ENCODE peak calls at places on chromosomes 12 and 14, in nine cellular contexts. Y, F, E, M, I, W, V, R and L are unnamed samples.

GRCh38 chr12:5047729-5048128 is 4.0 kb downstream of the KCNA5 start:
- DNase-seq in Y (no peak), F (no peak), I (no peak), R (no peak), E (no peak), V (no peak), W (no peak), M (no peak), L (no peak)

GRCh38 chr12:125053821-125054220 is 11.4 kb upstream of the AACS start:
- DNase-seq in F (no peak), V (peak), I (no peak), E (no peak), R (no peak), W (no peak), Y (no peak), M (no peak), L (peak)

GRCh38 chr14:70698288-70698687 is 56.6 kb downstream of the TTC9 start:
- DNase-seq in E (no peak), M (no peak), W (no peak), F (peak), Y (peak), I (no peak), V (no peak), R (peak), L (peak)

GRCh38 chr12:546265-546919 is 86.7 kb downstream of the B4GALNT3 start:
- DNase-seq in R (no peak), V (no peak), F (no peak), Y (no peak), E (no peak), I (no peak), M (no peak), W (no peak), L (no peak)

GRCh38 chr14:45068396-45068795 is 15.5 kb upstream of the PRPF39 start:
- DNase-seq in V (no peak), F (no peak), I (no peak), R (no peak), M (no peak), Y (peak), E (no peak), W (no peak), L (no peak)

GRCh38 chr12:6375269-6376078 is at the start of gene SCNN1A:
- DNase-seq in Y (no peak), I (no peak), V (no peak), E (no peak), R (no peak), W (no peak), M (peak), F (peak), L (peak)

GRCh38 chr12:52495385-52495784 is 2.3 kb upstream of the KRT6A start:
- DNase-seq in Y (peak), M (no peak), W (no peak), F (peak), V (no peak), R (peak), I (no peak), E (no peak), L (peak)

GRCh38 chr12:12201274-12201758 is 65.5 kb downstream of the LRP6 start:
- DNase-seq in W (no peak), E (no peak), Y (peak), M (no peak), V (no peak), F (no peak), I (peak), R (no peak), L (no peak)

GRCh38 chr12:31702047-31702446 is 26.8 kb downstream of the AMN1 start:
- DNase-seq in V (no peak), R (peak), W (no peak), Y (peak), E (no peak), M (no peak), I (no peak), F (no peak), L (peak)

GRCh38 chr14:51568366-51568765 is 83.3 kb upstream of the FRMD6 start:
- DNase-seq in I (no peak), V (no peak), Y (no peak), M (no peak), F (no peak), R (no peak), W (no peak), E (no peak), L (no peak)

GRCh38 chr12:108701779-108702435 is 29.4 kb downstream of the CORO1C start:
- DNase-seq in E (no peak), M (no peak), Y (peak), F (no peak), R (no peak), W (no peak), V (no peak), I (no peak), L (no peak)

GRCh38 chr14:78598046-78598652 is 428.0 kb downstream of the NRXN3 start:
- DNase-seq in V (peak), E (peak), M (peak), W (no peak), F (peak), I (peak), Y (peak), R (peak), L (peak)

GRCh38 chr14:71119075-71119474 is 211.8 kb downstream of the PCNX1 start:
- DNase-seq in W (no peak), E (no peak), M (no peak), F (no peak), V (no peak), R (peak), I (no peak), Y (peak), L (no peak)

GRCh38 chr14:93113678-93114067 is 2.1 kb downstream of the ITPK1 start:
- DNase-seq in Y (no peak), V (no peak), W (no peak), I (no peak), E (no peak), F (no peak), M (no peak), R (no peak), L (peak)

GRCh38 chr12:124675881-124676688 is 108.7 kb upstream of the NCOR2 start:
- DNase-seq in I (no peak), R (no peak), V (peak), F (no peak), W (no peak), Y (peak), M (no peak), E (peak), L (no peak)

GRCh38 chr12:117190210-117190781 is at the start of gene FBXO21:
- DNase-seq in R (peak), V (peak), Y (peak), M (peak), E (peak), F (peak), I (peak), W (peak), L (peak)

GRCh38 chr12:132222096-132222807 is 78.0 kb downstream of the NOC4L start:
- DNase-seq in F (peak), M (no peak), W (no peak), Y (no peak), I (no peak), R (peak), V (no peak), E (no peak), L (peak)

GRCh38 chr14:106308839-106309389 is 782.5 kb downstream of the TMEM121 start:
- DNase-seq in F (no peak), Y (no peak), V (no peak), W (no peak), M (no peak), I (no peak), E (no peak), R (no peak), L (peak)

GRCh38 chr12:91111366-91112321 is at the start of gene LUM:
- DNase-seq in E (no peak), V (peak), Y (peak), R (peak), W (no peak), F (no peak), I (peak), M (peak), L (peak)

GRCh38 chr12:62649412-62650116 is 182.9 kb downstream of the MON2 start:
- DNase-seq in F (no peak), W (no peak), R (no peak), M (no peak), Y (no peak), V (no peak), E (no peak), I (no peak), L (peak)

GRCh38 chr14:74907744-74908143 is 15.3 kb downstream of the RPS6KL1 start:
- DNase-seq in I (no peak), Y (no peak), W (no peak), M (no peak), F (no peak), V (no peak), R (no peak), E (peak), L (no peak)

DNA sequence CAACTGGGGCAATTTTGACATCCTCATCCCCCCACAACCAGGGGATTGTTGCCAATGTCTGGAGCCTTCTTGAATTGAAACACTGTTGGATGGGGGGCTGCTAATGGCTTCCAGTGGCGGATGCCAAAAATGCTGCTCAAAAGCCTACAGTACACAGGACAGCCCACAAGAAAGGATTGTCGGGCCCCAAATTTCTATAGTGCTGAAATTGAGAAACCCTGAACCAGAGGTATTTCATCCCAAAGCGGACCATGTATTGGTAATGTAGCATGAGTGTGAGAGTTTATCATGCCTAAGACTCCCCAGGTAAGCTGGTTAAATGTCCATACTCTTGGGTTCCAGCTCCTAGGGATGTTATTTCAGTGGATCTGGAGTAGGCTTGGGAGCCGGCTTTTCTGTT is 544.0 kb downstream of the BCL11B start:
- DNase-seq in F (no peak), R (no peak), M (no peak), V (no peak), E (no peak), W (no peak), Y (no peak), I (no peak), L (no peak)
- H3K27ac ChIP-seq in F (no peak), R (no peak), M (no peak), V (no peak), E (no peak), W (no peak), Y (no peak), I (no peak), L (no peak)

GRCh38 chr12:57213068-57213715 is 3.4 kb upstream of the NXPH4 start:
- DNase-seq in E (peak), W (peak), Y (peak), V (peak), M (peak), I (peak), F (peak), R (peak), L (peak)

GRCh38 chr12:57215065-57215464 is 1.5 kb upstream of the NXPH4 start:
- DNase-seq in F (no peak), I (no peak), W (no peak), R (no peak), Y (no peak), V (no peak), M (no peak), E (no peak), L (no peak)

GRCh38 chr12:57213763-57214397 is 2.7 kb upstream of the NXPH4 start:
- DNase-seq in I (no peak), R (no peak), E (no peak), W (no peak), V (no peak), F (no peak), Y (no peak), M (no peak), L (no peak)

GRCh38 chr12:57215668-57216013 is 953 bp upstream of the NXPH4 start:
- DNase-seq in E (no peak), F (no peak), R (peak), M (no peak), Y (peak), W (no peak), V (no peak), I (no peak), L (peak)

GRCh38 chr12:57214398-57214781 is 2.2 kb upstream of the NXPH4 start:
- DNase-seq in M (peak), Y (peak), I (peak), W (no peak), F (peak), E (peak), R (peak), V (peak), L (peak)
- H3K27ac ChIP-seq in M (no peak), Y (no peak), I (no peak), W (no peak), F (peak), E (no peak), R (no peak), V (no peak), L (no peak)

GRCh38 chr12:93440043-93440835 is 1.5 kb downstream of the UBE2N start:
- DNase-seq in I (no peak), R (peak), M (no peak), F (no peak), V (no peak), W (no peak), Y (peak), E (no peak), L (no peak)

GRCh38 chr12:93441617-93442410 is at the start of gene UBE2N:
- DNase-seq in F (peak), I (peak), R (peak), W (peak), Y (peak), V (peak), E (peak), M (peak), L (peak)

GRCh38 chr12:93443576-93443975 is 1.8 kb upstream of the UBE2N start:
- DNase-seq in M (no peak), Y (no peak), V (no peak), W (no peak), F (no peak), E (no peak), I (no peak), R (no peak), L (no peak)

GRCh38 chr12:93442411-93443340 is 929 bp upstream of the UBE2N start:
- DNase-seq in R (peak), Y (no peak), V (no peak), M (no peak), I (no peak), E (no peak), F (peak), W (no peak), L (peak)

GRCh38 chr12:93441111-93441616 is 583 bp downstream of the UBE2N start:
- DNase-seq in Y (peak), I (peak), R (peak), M (peak), V (peak), W (no peak), E (no peak), F (peak), L (no peak)
- H3K27ac ChIP-seq in Y (peak), I (peak), R (peak), M (peak), V (peak), W (peak), E (peak), F (peak), L (peak)

GRCh38 chr14:23162800-23163199 is 20.7 kb downstream of the SLC7A8 start:
- DNase-seq in Y (no peak), R (no peak), M (no peak), F (no peak), W (no peak), E (no peak), I (no peak), V (no peak), L (no peak)

GRCh38 chr14:23163830-23164229 is 19.6 kb downstream of the SLC7A8 start:
- DNase-seq in V (no peak), M (no peak), Y (no peak), E (no peak), W (no peak), R (no peak), I (no peak), F (no peak), L (no peak)

GRCh38 chr14:23162005-23162404 is 21.5 kb downstream of the SLC7A8 start:
- DNase-seq in V (no peak), E (no peak), Y (no peak), I (no peak), M (no peak), F (no peak), W (no peak), R (no peak), L (no peak)

GRCh38 chr14:23159516-23159915 is 23.9 kb downstream of the SLC7A8 start:
- DNase-seq in R (no peak), W (no peak), M (no peak), I (no peak), V (no peak), F (no peak), Y (no peak), E (no peak), L (no peak)

DNA sequence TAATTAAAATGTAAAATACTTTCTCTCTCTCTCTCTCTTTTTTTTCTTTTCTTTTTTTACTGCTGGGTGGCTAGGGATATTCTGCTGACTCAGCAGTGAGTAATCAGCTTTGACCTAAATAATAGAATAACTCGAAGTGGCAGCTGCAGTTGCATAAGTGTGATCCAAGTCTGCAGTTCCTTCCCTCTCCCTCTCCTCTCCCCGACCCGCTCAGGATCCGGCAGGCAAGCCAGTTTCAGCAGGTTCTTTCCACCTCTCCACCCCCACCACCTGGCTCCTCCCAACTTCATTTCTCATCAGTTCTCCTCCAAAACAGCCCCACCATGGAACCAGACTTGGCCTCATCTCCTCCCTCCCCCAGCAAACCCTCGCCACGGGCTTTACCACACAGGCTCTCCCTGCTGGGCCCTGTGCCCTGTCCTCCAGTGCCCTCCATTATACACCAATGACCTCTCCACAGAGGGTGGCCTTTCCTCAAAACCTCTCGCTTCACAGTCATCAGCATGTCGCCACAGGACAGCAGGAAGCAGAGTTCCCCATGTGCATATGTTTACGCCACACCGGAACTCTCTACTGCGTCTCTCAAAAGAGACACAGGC is 22.4 kb downstream of the SLC7A8 start:
- DNase-seq in R (peak), E (no peak), F (peak), M (peak), W (no peak), V (peak), Y (peak), I (peak), L (peak)
- H3K27ac ChIP-seq in R (no peak), E (no peak), F (peak), M (peak), W (peak), V (peak), Y (no peak), I (no peak), L (peak)